ENCODE peak calls at places on chromosome 5, in nine cellular contexts. One of them, this sample, is unnamed. For H3K4me1 and H3K27me3, the result is how much of the 10 kb centered on the place peaks cover.

GRCh38 chr5:38598994-38599611 is 42.7 kb upstream of the LIFR start:
- DNase-seq in tibial artery: no peak
- DNase-seq in heart right ventricle: no peak
- DNase-seq in cardiac muscle cell: peak
- DNase-seq in spleen: no peak
- DNase-seq in left ventricle myocardium inferior: no peak
- DNase-seq in lung: peak
- DNase-seq in fibroblast of lung: peak
- DNase-seq in sigmoid colon: no peak
- DNase-seq in this sample: no peak

GRCh38 chr5:179304466-179304865 is 40.8 kb downstream of the ADAMTS2 start:
- DNase-seq in tibial artery: no peak
- DNase-seq in heart right ventricle: no peak
- DNase-seq in cardiac muscle cell: peak
- DNase-seq in spleen: no peak
- DNase-seq in left ventricle myocardium inferior: no peak
- DNase-seq in lung: no peak
- DNase-seq in fibroblast of lung: peak
- DNase-seq in sigmoid colon: no peak
- DNase-seq in this sample: no peak

GRCh38 chr5:151770383-151771258 is 1.1 kb upstream of the G3BP1 start:
- DNase-seq in tibial artery: peak
- DNase-seq in heart right ventricle: peak
- DNase-seq in cardiac muscle cell: peak
- DNase-seq in spleen: peak
- DNase-seq in left ventricle myocardium inferior: peak
- DNase-seq in lung: peak
- DNase-seq in fibroblast of lung: peak
- DNase-seq in sigmoid colon: peak
- DNase-seq in this sample: peak

GRCh38 chr5:16461026-16461425 is 4.6 kb downstream of the ZNF622 start:
- DNase-seq in tibial artery: no peak
- DNase-seq in heart right ventricle: no peak
- DNase-seq in cardiac muscle cell: peak
- DNase-seq in spleen: no peak
- DNase-seq in left ventricle myocardium inferior: no peak
- DNase-seq in lung: no peak
- DNase-seq in fibroblast of lung: peak
- DNase-seq in sigmoid colon: no peak
- DNase-seq in this sample: no peak

GRCh38 chr5:108858959-108859358 is 111.3 kb downstream of the FER start:
- DNase-seq in tibial artery: no peak
- DNase-seq in heart right ventricle: no peak
- DNase-seq in cardiac muscle cell: peak
- DNase-seq in spleen: no peak
- DNase-seq in left ventricle myocardium inferior: no peak
- DNase-seq in lung: no peak
- DNase-seq in fibroblast of lung: peak
- DNase-seq in sigmoid colon: no peak
- DNase-seq in this sample: no peak

GRCh38 chr5:63697811-63698210 is 264.4 kb downstream of the HTR1A start:
- DNase-seq in tibial artery: no peak
- DNase-seq in heart right ventricle: no peak
- DNase-seq in cardiac muscle cell: no peak
- DNase-seq in spleen: no peak
- DNase-seq in left ventricle myocardium inferior: no peak
- DNase-seq in lung: no peak
- DNase-seq in fibroblast of lung: no peak
- DNase-seq in sigmoid colon: no peak
- DNase-seq in this sample: no peak

GRCh38 chr5:45288746-45289145 is 407.4 kb downstream of the HCN1 start:
- DNase-seq in tibial artery: no peak
- DNase-seq in heart right ventricle: no peak
- DNase-seq in cardiac muscle cell: no peak
- DNase-seq in spleen: no peak
- DNase-seq in left ventricle myocardium inferior: no peak
- DNase-seq in lung: no peak
- DNase-seq in fibroblast of lung: no peak
- DNase-seq in sigmoid colon: no peak
- DNase-seq in this sample: no peak

GRCh38 chr5:80246995-80247729 is 8.7 kb downstream of the SERINC5 start:
- DNase-seq in tibial artery: peak
- DNase-seq in heart right ventricle: peak
- DNase-seq in cardiac muscle cell: peak
- DNase-seq in spleen: no peak
- DNase-seq in left ventricle myocardium inferior: peak
- DNase-seq in lung: peak
- DNase-seq in fibroblast of lung: peak
- DNase-seq in sigmoid colon: peak
- DNase-seq in this sample: peak

GRCh38 chr5:178120661-178121357 is 7.5 kb downstream of the N4BP3 start:
- DNase-seq in tibial artery: no peak
- DNase-seq in heart right ventricle: peak
- DNase-seq in cardiac muscle cell: peak
- DNase-seq in spleen: peak
- DNase-seq in left ventricle myocardium inferior: peak
- DNase-seq in lung: peak
- DNase-seq in fibroblast of lung: peak
- DNase-seq in sigmoid colon: peak
- DNase-seq in this sample: peak

GRCh38 chr5:87147441-87147840 is 120.2 kb upstream of the RASA1 start:
- DNase-seq in tibial artery: no peak
- DNase-seq in heart right ventricle: no peak
- DNase-seq in cardiac muscle cell: peak
- DNase-seq in spleen: no peak
- DNase-seq in left ventricle myocardium inferior: no peak
- DNase-seq in lung: no peak
- DNase-seq in fibroblast of lung: peak
- DNase-seq in sigmoid colon: no peak
- DNase-seq in this sample: no peak

GRCh38 chr5:130141689-130142320 is 237.5 kb downstream of the CHSY3 start:
- DNase-seq in tibial artery: no peak
- DNase-seq in heart right ventricle: peak
- DNase-seq in cardiac muscle cell: peak
- DNase-seq in spleen: no peak
- DNase-seq in left ventricle myocardium inferior: no peak
- DNase-seq in lung: no peak
- DNase-seq in fibroblast of lung: peak
- DNase-seq in sigmoid colon: no peak
- DNase-seq in this sample: peak

GRCh38 chr5:120655828-120656435 is 191.8 kb downstream of the PRR16 start:
- DNase-seq in tibial artery: no peak
- DNase-seq in heart right ventricle: no peak
- DNase-seq in cardiac muscle cell: peak
- DNase-seq in spleen: no peak
- DNase-seq in left ventricle myocardium inferior: no peak
- DNase-seq in lung: peak
- DNase-seq in fibroblast of lung: peak
- DNase-seq in sigmoid colon: no peak
- DNase-seq in this sample: peak

GRCh38 chr5:122401991-122402710 is 90.1 kb downstream of the SNCAIP start:
- DNase-seq in tibial artery: no peak
- DNase-seq in heart right ventricle: no peak
- DNase-seq in cardiac muscle cell: no peak
- DNase-seq in spleen: no peak
- DNase-seq in left ventricle myocardium inferior: no peak
- DNase-seq in lung: no peak
- DNase-seq in fibroblast of lung: no peak
- DNase-seq in sigmoid colon: no peak
- DNase-seq in this sample: no peak

GRCh38 chr5:59296317-59297264 is 596.9 kb downstream of the PDE4D start:
- DNase-seq in tibial artery: no peak
- DNase-seq in heart right ventricle: no peak
- DNase-seq in cardiac muscle cell: peak
- DNase-seq in spleen: no peak
- DNase-seq in left ventricle myocardium inferior: no peak
- DNase-seq in lung: no peak
- DNase-seq in fibroblast of lung: peak
- DNase-seq in sigmoid colon: no peak
- DNase-seq in this sample: no peak

GRCh38 chr5:151619812-151620462 is 28.8 kb upstream of the FAT2 start:
- DNase-seq in tibial artery: no peak
- DNase-seq in heart right ventricle: no peak
- DNase-seq in cardiac muscle cell: no peak
- DNase-seq in spleen: no peak
- DNase-seq in left ventricle myocardium inferior: no peak
- DNase-seq in lung: no peak
- DNase-seq in fibroblast of lung: no peak
- DNase-seq in sigmoid colon: no peak
- DNase-seq in this sample: no peak

GRCh38 chr5:150801117-150801927 is 22.8 kb downstream of the SMIM3 start:
- DNase-seq in tibial artery: no peak
- DNase-seq in heart right ventricle: peak
- DNase-seq in cardiac muscle cell: peak
- DNase-seq in spleen: no peak
- DNase-seq in left ventricle myocardium inferior: no peak
- DNase-seq in lung: no peak
- DNase-seq in fibroblast of lung: peak
- DNase-seq in sigmoid colon: no peak
- DNase-seq in this sample: peak

GRCh38 chr5:137498736-137499505 is at the start of gene SPOCK1:
- DNase-seq in tibial artery: peak
- DNase-seq in heart right ventricle: peak
- DNase-seq in cardiac muscle cell: peak
- DNase-seq in spleen: peak
- DNase-seq in left ventricle myocardium inferior: peak
- DNase-seq in lung: peak
- DNase-seq in fibroblast of lung: peak
- DNase-seq in sigmoid colon: peak
- DNase-seq in this sample: peak

GRCh38 chr5:68239485-68239884 is 23.9 kb downstream of the PIK3R1 start:
- DNase-seq in tibial artery: peak
- DNase-seq in heart right ventricle: peak
- DNase-seq in cardiac muscle cell: peak
- DNase-seq in spleen: peak
- DNase-seq in left ventricle myocardium inferior: peak
- DNase-seq in lung: peak
- DNase-seq in fibroblast of lung: peak
- DNase-seq in sigmoid colon: peak
- DNase-seq in this sample: peak
- H3K4me1 ChIP-seq in tibial artery: under half
- H3K4me1 ChIP-seq in heart right ventricle: half or more
- H3K4me1 ChIP-seq in cardiac muscle cell: under half
- H3K4me1 ChIP-seq in spleen: half or more
- H3K4me1 ChIP-seq in left ventricle myocardium inferior: half or more
- H3K4me1 ChIP-seq in lung: under half
- H3K4me1 ChIP-seq in fibroblast of lung: under half
- H3K4me1 ChIP-seq in sigmoid colon: half or more
- H3K4me1 ChIP-seq in this sample: under half

GRCh38 chr5:107570805-107571531 is 99.8 kb downstream of the EFNA5 start:
- DNase-seq in tibial artery: no peak
- DNase-seq in heart right ventricle: no peak
- DNase-seq in cardiac muscle cell: peak
- DNase-seq in spleen: no peak
- DNase-seq in left ventricle myocardium inferior: no peak
- DNase-seq in lung: no peak
- DNase-seq in fibroblast of lung: no peak
- DNase-seq in sigmoid colon: no peak
- DNase-seq in this sample: peak
- H3K27me3 ChIP-seq in tibial artery: under half
- H3K27me3 ChIP-seq in heart right ventricle: under half
- H3K27me3 ChIP-seq in cardiac muscle cell: under half
- H3K27me3 ChIP-seq in spleen: under half
- H3K27me3 ChIP-seq in left ventricle myocardium inferior: under half
- H3K27me3 ChIP-seq in lung: under half
- H3K27me3 ChIP-seq in fibroblast of lung: under half
- H3K27me3 ChIP-seq in sigmoid colon: under half
- H3K27me3 ChIP-seq in this sample: under half

DNA sequence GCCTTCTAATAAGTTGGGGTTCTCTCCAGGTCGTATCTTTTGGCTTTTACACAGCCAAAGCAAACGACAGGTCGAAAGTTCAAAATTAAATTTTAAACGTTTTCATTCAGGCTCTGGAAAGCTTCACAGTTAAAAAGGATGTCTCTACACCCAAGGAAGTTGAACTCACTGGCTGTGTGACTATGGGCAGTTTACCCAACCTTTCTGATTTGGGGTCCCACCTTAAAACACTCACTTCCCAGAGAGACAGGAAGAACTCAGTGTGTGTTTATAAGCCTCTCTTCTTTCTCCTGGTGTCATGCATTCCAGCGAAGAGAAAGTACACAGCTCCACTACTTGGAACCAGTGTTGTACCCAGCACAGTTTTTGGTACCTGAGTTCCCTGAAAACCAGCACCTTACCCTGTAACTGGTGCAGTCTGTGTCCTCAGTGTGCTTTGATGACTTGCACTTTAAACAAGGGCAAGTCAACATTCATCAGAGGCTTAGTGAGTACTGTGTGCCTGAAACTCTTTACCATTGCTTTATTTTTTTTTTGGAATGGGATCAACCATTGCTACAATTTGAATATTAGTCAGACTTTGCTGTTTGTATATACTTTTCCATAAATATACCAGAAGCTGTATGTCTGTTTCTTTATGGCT is 1.7 kb downstream of the SRD5A1 start:
- DNase-seq in tibial artery: no peak
- DNase-seq in heart right ventricle: no peak
- DNase-seq in cardiac muscle cell: no peak
- DNase-seq in spleen: no peak
- DNase-seq in left ventricle myocardium inferior: no peak
- DNase-seq in lung: no peak
- DNase-seq in fibroblast of lung: no peak
- DNase-seq in sigmoid colon: no peak
- DNase-seq in this sample: no peak
- H3K4me3 ChIP-seq in tibial artery: no peak
- H3K4me3 ChIP-seq in heart right ventricle: no peak
- H3K4me3 ChIP-seq in cardiac muscle cell: no peak
- H3K4me3 ChIP-seq in spleen: no peak
- H3K4me3 ChIP-seq in left ventricle myocardium inferior: no peak
- H3K4me3 ChIP-seq in lung: no peak
- H3K4me3 ChIP-seq in fibroblast of lung: peak
- H3K4me3 ChIP-seq in sigmoid colon: no peak
- H3K4me3 ChIP-seq in this sample: peak

DNA sequence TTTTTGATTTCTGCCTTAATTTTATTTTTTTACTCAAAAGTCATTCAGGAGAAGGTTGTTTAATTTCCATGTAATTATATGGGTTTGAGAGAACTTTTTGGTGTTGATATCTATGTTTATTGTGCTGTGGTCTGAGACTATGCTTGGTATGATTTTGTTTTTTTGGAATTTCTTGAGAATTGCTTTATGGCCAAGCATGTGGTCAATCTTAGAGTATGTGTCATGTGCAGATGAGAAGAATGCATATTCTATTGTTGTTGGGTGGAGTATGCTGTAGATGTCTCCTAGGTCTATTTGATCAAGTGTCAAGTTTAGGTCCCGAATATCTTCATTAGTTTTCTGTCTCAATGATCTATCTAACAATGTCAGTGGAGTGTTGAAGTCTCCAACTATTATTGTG is 134.9 kb downstream of the HMHB1 start:
- DNase-seq in tibial artery: no peak
- DNase-seq in heart right ventricle: no peak
- DNase-seq in cardiac muscle cell: no peak
- DNase-seq in spleen: no peak
- DNase-seq in left ventricle myocardium inferior: no peak
- DNase-seq in lung: no peak
- DNase-seq in fibroblast of lung: peak
- DNase-seq in sigmoid colon: no peak
- DNase-seq in this sample: no peak
- H3K4me1 ChIP-seq in tibial artery: under half
- H3K4me1 ChIP-seq in heart right ventricle: under half
- H3K4me1 ChIP-seq in cardiac muscle cell: under half
- H3K4me1 ChIP-seq in spleen: under half
- H3K4me1 ChIP-seq in left ventricle myocardium inferior: under half
- H3K4me1 ChIP-seq in lung: under half
- H3K4me1 ChIP-seq in fibroblast of lung: under half
- H3K4me1 ChIP-seq in sigmoid colon: under half
- H3K4me1 ChIP-seq in this sample: under half

This sample was measured in HAP-1.